ENCODE peak calls at places on chromosomes 2 and 18, in ten cellular contexts. J is astrocyte, S is PC-9, R is neural progenitor cell, C is MM.1S, V is mammary epithelial cell, G is HCT116, B is GM23248, K is PC-3, M is hepatocyte. P is an unnamed sample.

GRCh38 chr2:239380831-239381708 is 19.8 kb downstream of the HDAC4 start:
- DNase-seq in G (no peak), K (no peak), R (no peak), V (no peak), S (no peak), C (no peak), M (no peak), J (no peak), B (no peak), P (no peak)

GRCh38 chr18:79008356-79008940 is 28.8 kb downstream of the SALL3 start:
- DNase-seq in V (no peak), G (no peak), R (no peak), K (no peak), B (no peak), C (no peak), S (no peak), J (no peak), M (no peak), P (no peak)

GRCh38 chr2:112926707-112927106 is 15.7 kb downstream of the IL37 start:
- DNase-seq in B (no peak), S (no peak), C (no peak), R (no peak), M (no peak), G (no peak), K (no peak), V (no peak), J (no peak), P (no peak)

GRCh38 chr2:20509766-20510490 is 63.1 kb downstream of the RHOB start:
- DNase-seq in M (peak), K (no peak), B (peak), S (peak), C (peak), V (peak), R (peak), J (peak), G (peak), P (peak)

GRCh38 chr18:79795446-79795845 is 2.3 kb upstream of the KCNG2 start:
- DNase-seq in G (no peak), J (no peak), R (no peak), M (no peak), S (no peak), B (no peak), K (no peak), V (peak), C (no peak), P (no peak)

GRCh38 chr18:36419188-36419912 is 121.8 kb downstream of the FHOD3 start:
- DNase-seq in B (no peak), S (no peak), C (no peak), R (no peak), J (no peak), K (no peak), M (no peak), G (no peak), V (no peak), P (no peak)

GRCh38 chr2:46493971-46494250 is 14.5 kb downstream of the TMEM247 start:
- DNase-seq in B (no peak), S (no peak), G (no peak), K (no peak), M (no peak), J (no peak), V (no peak), R (peak), C (no peak), P (no peak)

GRCh38 chr2:28633739-28634138 is 117.9 kb upstream of the PPP1CB start:
- DNase-seq in R (peak), V (peak), J (peak), B (peak), S (peak), G (no peak), C (no peak), M (peak), K (peak), P (peak)

GRCh38 chr2:61460168-61460567 is 10.7 kb downstream of the USP34 start:
- DNase-seq in B (peak), G (no peak), C (no peak), J (peak), V (peak), M (no peak), R (no peak), S (peak), K (peak), P (peak)

GRCh38 chr2:208686665-208687064 is 280.1 kb downstream of the PTH2R start:
- DNase-seq in B (no peak), G (no peak), C (no peak), V (no peak), M (no peak), R (no peak), S (no peak), K (peak), J (no peak), P (no peak)

GRCh38 chr2:190121971-190122370 is 59.4 kb upstream of the MSTN start:
- DNase-seq in R (peak), M (no peak), V (no peak), J (no peak), B (peak), S (no peak), C (peak), K (peak), G (peak), P (peak)

GRCh38 chr2:21270658-21271057 is 146.9 kb downstream of the TDRD15 start:
- DNase-seq in R (no peak), G (no peak), B (no peak), V (no peak), M (peak), J (no peak), S (no peak), C (no peak), K (no peak), P (no peak)

GRCh38 chr2:59655809-59656208 is 897.6 kb downstream of the BCL11A start:
- DNase-seq in K (peak), M (no peak), C (no peak), R (no peak), J (no peak), S (no peak), G (no peak), B (no peak), V (peak), P (no peak)

GRCh38 chr2:30503007-30503691 is 56.1 kb downstream of the LCLAT1 start:
- DNase-seq in G (no peak), M (no peak), R (no peak), B (peak), V (no peak), K (no peak), J (no peak), S (no peak), C (no peak), P (no peak)

GRCh38 chr2:202693503-202693902 is 58.7 kb downstream of the FAM117B start:
- DNase-seq in S (no peak), B (no peak), C (no peak), V (peak), M (no peak), K (no peak), J (no peak), G (no peak), R (no peak), P (no peak)

GRCh38 chr2:54859997-54860701 is 136.7 kb downstream of the EML6 start:
- DNase-seq in B (peak), K (peak), V (no peak), M (peak), J (peak), R (no peak), G (no peak), C (no peak), S (no peak), P (peak)

GRCh38 chr2:117982376-117983033 is 31.4 kb downstream of the CCDC93 start:
- DNase-seq in C (no peak), B (no peak), S (no peak), M (no peak), J (no peak), V (no peak), K (no peak), R (peak), G (no peak), P (no peak)

GRCh38 chr2:207044963-207045362 is 105.6 kb downstream of the CPO start:
- DNase-seq in B (no peak), R (no peak), S (no peak), M (peak), C (no peak), V (no peak), G (no peak), K (no peak), J (no peak), P (no peak)

GRCh38 chr2:222613715-222614331 is 42.1 kb downstream of the FARSB start:
- DNase-seq in S (peak), R (peak), G (peak), J (peak), C (peak), M (peak), V (peak), B (peak), K (peak), P (peak)

GRCh38 chr2:66521459-66521858 is 86.5 kb downstream of the MEIS1 start:
- DNase-seq in R (no peak), S (no peak), G (no peak), M (no peak), C (no peak), V (no peak), B (no peak), J (no peak), K (no peak), P (no peak)

GRCh38 chr18:58847383-58848071 is 17.1 kb upstream of the ZNF532 start:
- DNase-seq in B (no peak), M (no peak), K (no peak), J (no peak), V (no peak), C (no peak), R (peak), S (no peak), G (no peak), P (no peak)

GRCh38 chr2:98749053-98749450 is 18.1 kb upstream of the MGAT4A start:
- DNase-seq in C (no peak), V (no peak), B (no peak), M (no peak), S (no peak), J (no peak), G (no peak), R (no peak), K (no peak), P (no peak)

DNA sequence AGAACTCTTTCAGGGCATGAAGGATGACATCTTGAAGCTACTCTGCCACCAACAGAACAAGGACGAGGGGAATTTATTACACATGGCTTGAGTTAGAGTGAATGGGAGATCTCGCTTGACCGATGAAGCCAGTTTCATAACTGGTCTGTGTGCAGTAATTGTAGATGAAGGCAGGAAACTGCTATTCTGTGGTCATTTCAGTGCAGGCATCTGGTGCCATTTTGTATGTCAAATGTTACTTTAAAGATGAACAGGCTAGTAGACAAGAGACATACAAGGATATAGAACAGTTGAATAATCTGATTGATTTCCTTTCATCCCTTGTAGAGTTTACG is 20.6 kb downstream of the GREB1 start:
- DNase-seq in J (no peak), G (no peak), R (no peak), K (no peak), B (no peak), S (no peak), C (peak), M (no peak), V (no peak), P (no peak)
- TF ChIP-seq EZH2 in J (no peak), G (no peak), R (no peak), K (no peak), B (no peak), S (no peak), C (no peak), M (no peak), V (no peak), P (no peak)

GRCh38 chr2:48420512-48421197 is 109.3 kb upstream of the STON1 start:
- DNase-seq in R (peak), V (peak), M (peak), J (peak), C (peak), K (peak), G (peak), B (peak), S (peak), P (peak)

GRCh38 chr2:48423376-48423775 is 106.6 kb upstream of the STON1 start:
- DNase-seq in J (peak), V (peak), M (no peak), B (peak), C (no peak), G (no peak), S (peak), R (no peak), K (peak), P (peak)

GRCh38 chr2:48417843-48418838 is 111.8 kb upstream of the STON1 start:
- DNase-seq in S (no peak), K (no peak), V (no peak), J (no peak), M (no peak), R (no peak), B (no peak), C (no peak), G (no peak), P (no peak)

GRCh38 chr2:48415765-48416515 is 114.0 kb upstream of the STON1 start:
- DNase-seq in K (no peak), M (peak), B (peak), J (no peak), R (peak), V (no peak), C (peak), G (no peak), S (no peak), P (no peak)

GRCh38 chr2:48419884-48420511 is 110.0 kb upstream of the STON1 start:
- DNase-seq in C (no peak), J (no peak), K (no peak), M (no peak), G (no peak), V (no peak), B (peak), R (no peak), S (no peak), P (no peak)
- H3K27ac ChIP-seq in C (no peak), J (peak), K (peak), M (no peak), G (no peak), V (peak), B (peak), R (no peak), S (peak), P (peak)

GRCh38 chr18:47531759-47532158 is 280.3 kb upstream of the SKOR2 start:
- DNase-seq in S (no peak), R (peak), B (no peak), G (no peak), M (no peak), V (no peak), J (no peak), K (no peak), C (no peak), P (no peak)
- TF ChIP-seq EZH2 in S (no peak), R (no peak), B (no peak), G (no peak), M (no peak), V (peak), J (no peak), K (no peak), C (no peak), P (no peak)

GRCh38 chr18:74152906-74153305 is 4.6 kb downstream of the TIMM21 start:
- DNase-seq in C (no peak), S (no peak), R (no peak), M (no peak), V (no peak), K (no peak), B (no peak), J (no peak), G (no peak), P (no peak)

GRCh38 chr18:74152270-74152669 is 3.9 kb downstream of the TIMM21 start:
- DNase-seq in C (no peak), S (no peak), J (no peak), V (no peak), R (no peak), B (no peak), M (no peak), K (no peak), G (no peak), P (no peak)

GRCh38 chr18:74153377-74153776 is 5.1 kb downstream of the TIMM21 start:
- DNase-seq in R (no peak), V (no peak), B (peak), K (peak), G (no peak), C (no peak), M (no peak), J (peak), S (no peak), P (peak)

GRCh38 chr18:74153793-74154192 is 5.5 kb downstream of the TIMM21 start:
- DNase-seq in R (no peak), S (no peak), K (no peak), C (no peak), B (no peak), J (no peak), G (no peak), M (no peak), V (no peak), P (no peak)

GRCh38 chr18:74155276-74155675 is 7.0 kb downstream of the TIMM21 start:
- DNase-seq in K (no peak), J (peak), M (no peak), G (no peak), B (no peak), V (no peak), S (no peak), C (no peak), R (no peak), P (peak)
- H3K27ac ChIP-seq in K (peak), J (peak), M (no peak), G (no peak), B (no peak), V (no peak), S (no peak), C (no peak), R (no peak), P (no peak)

DNA sequence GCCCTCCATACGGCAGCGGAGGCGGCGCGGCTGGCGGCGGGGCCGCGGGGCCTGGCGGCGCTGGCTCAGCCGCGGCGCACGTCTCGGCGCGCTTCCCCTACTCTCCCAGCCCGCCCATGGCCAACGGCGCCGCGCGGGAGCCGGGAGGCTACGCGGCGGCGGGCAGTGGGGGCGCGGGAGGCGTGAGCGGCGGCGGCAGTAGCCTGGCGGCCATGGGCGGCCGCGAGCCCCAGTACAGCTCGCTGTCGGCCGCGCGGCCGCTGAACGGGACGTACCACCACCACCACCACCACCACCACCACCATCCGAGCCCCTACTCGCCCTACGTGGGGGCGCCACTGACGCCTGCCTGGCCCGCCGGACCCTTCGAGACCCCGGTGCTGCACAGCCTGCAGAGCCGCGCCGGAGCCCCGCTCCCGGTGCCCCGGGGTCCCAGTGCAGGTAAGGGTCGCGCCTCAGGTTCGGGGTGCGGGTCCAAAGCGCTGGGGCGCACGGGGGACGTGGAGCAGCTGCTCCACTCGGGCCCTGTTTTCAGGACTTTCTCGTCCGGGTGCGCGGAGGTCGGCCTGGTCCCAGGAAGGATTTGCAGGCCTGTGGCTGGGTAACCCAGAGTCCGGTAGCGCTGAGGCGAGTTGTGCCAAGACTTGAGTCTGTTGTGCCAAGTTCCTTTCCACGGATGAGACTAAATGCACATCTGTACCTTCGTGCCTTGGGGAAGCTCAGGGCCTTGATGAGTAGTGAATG is 2.6 kb downstream of the GATA6 start:
- DNase-seq in B (peak), S (no peak), M (no peak), V (no peak), J (no peak), G (no peak), K (no peak), R (peak), C (no peak), P (peak)
- TF ChIP-seq EZH2 in B (no peak), S (no peak), M (no peak), V (no peak), J (peak), G (no peak), K (no peak), R (peak), C (no peak), P (no peak)